ENCODE peak calls at places on chromosome 20, in nine cellular contexts. R is stomach, Q is heart left ventricle, E is NB4, W is GM12892, I is IMR-90, J is transverse colon, D is GM12891, Z is lower leg skin. Y is an unnamed sample.

GRCh38 chr20:20624914-20625313 is 87.5 kb downstream of the RALGAPA2 start:
- DNase-seq in R (peak), Q (no peak), E (no peak), W (no peak), I (no peak), J (no peak), D (no peak), Z (no peak), Y (no peak)

GRCh38 chr20:38196592-38196991 is 31.5 kb upstream of the TGM2 start:
- DNase-seq in R (no peak), Q (peak), E (peak), W (no peak), I (peak), J (peak), D (no peak), Z (peak), Y (no peak)

GRCh38 chr20:42963796-42964195 is 225.9 kb downstream of the PTPRT start:
- DNase-seq in R (no peak), Q (no peak), E (no peak), W (no peak), I (no peak), J (no peak), D (no peak), Z (no peak), Y (no peak)

GRCh38 chr20:61531553-61532345 is 279.7 kb downstream of the CDH4 start:
- DNase-seq in R (no peak), Q (no peak), E (no peak), W (no peak), I (peak), J (no peak), D (no peak), Z (no peak), Y (no peak)

GRCh38 chr20:57656821-57657536 is 36.8 kb upstream of the ZBP1 start:
- DNase-seq in R (peak), Q (peak), E (no peak), W (peak), I (no peak), J (no peak), D (no peak), Z (peak), Y (no peak)

GRCh38 chr20:58892932-58893224 is 40.4 kb downstream of the GNAS start:
- DNase-seq in R (no peak), Q (no peak), E (peak), W (no peak), I (no peak), J (no peak), D (no peak), Z (no peak), Y (peak)

GRCh38 chr20:57425150-57426013 is 34.2 kb downstream of the RBM38 start:
- DNase-seq in R (no peak), Q (no peak), E (peak), W (no peak), I (peak), J (no peak), D (peak), Z (no peak), Y (no peak)

GRCh38 chr20:47315339-47315662 is 41.2 kb downstream of the ZMYND8 start:
- DNase-seq in R (no peak), Q (no peak), E (no peak), W (no peak), I (peak), J (no peak), D (no peak), Z (no peak), Y (no peak)

GRCh38 chr20:6866741-6867140 is 99.3 kb downstream of the BMP2 start:
- DNase-seq in R (no peak), Q (no peak), E (no peak), W (no peak), I (no peak), J (no peak), D (no peak), Z (no peak), Y (no peak)

GRCh38 chr20:56808732-56809131 is 179.6 kb downstream of the TFAP2C start:
- DNase-seq in R (no peak), Q (no peak), E (no peak), W (no peak), I (no peak), J (peak), D (no peak), Z (no peak), Y (no peak)

GRCh38 chr20:17622086-17622850 is 52.4 kb downstream of the DSTN start:
- DNase-seq in R (peak), Q (no peak), E (peak), W (peak), I (no peak), J (peak), D (peak), Z (peak), Y (no peak)

GRCh38 chr20:25314497-25315417 is 66.9 kb downstream of the PYGB start:
- DNase-seq in R (peak), Q (no peak), E (no peak), W (no peak), I (no peak), J (peak), D (no peak), Z (peak), Y (no peak)

GRCh38 chr20:49620364-49621240 is 52.7 kb upstream of the PTGIS start:
- DNase-seq in R (no peak), Q (no peak), E (peak), W (peak), I (no peak), J (no peak), D (peak), Z (no peak), Y (no peak)

GRCh38 chr20:20463933-20464374 is 96.0 kb downstream of the INSM1 start:
- DNase-seq in R (no peak), Q (no peak), E (no peak), W (no peak), I (no peak), J (no peak), D (no peak), Z (no peak), Y (no peak)

GRCh38 chr20:57884956-57885355 is 175.1 kb upstream of the PMEPA1 start:
- DNase-seq in R (peak), Q (no peak), E (no peak), W (no peak), I (no peak), J (peak), D (no peak), Z (peak), Y (no peak)

GRCh38 chr20:11553603-11554002 is 364.1 kb upstream of the BTBD3 start:
- DNase-seq in R (no peak), Q (no peak), E (peak), W (no peak), I (peak), J (no peak), D (no peak), Z (no peak), Y (peak)

GRCh38 chr20:37920270-37920669 is 17.3 kb downstream of the VSTM2L start:
- DNase-seq in R (no peak), Q (no peak), E (no peak), W (no peak), I (no peak), J (no peak), D (no peak), Z (no peak), Y (no peak)

GRCh38 chr20:49595811-49596545 is 28.0 kb upstream of the PTGIS start:
- DNase-seq in R (no peak), Q (peak), E (peak), W (no peak), I (peak), J (no peak), D (no peak), Z (no peak), Y (no peak)

GRCh38 chr20:45405566-45406259 is 2.4 kb upstream of the DBNDD2 start:
- DNase-seq in R (no peak), Q (peak), E (no peak), W (peak), I (no peak), J (peak), D (no peak), Z (peak), Y (no peak)

GRCh38 chr20:16397053-16397452 is 176.2 kb downstream of the KIF16B start:
- DNase-seq in R (no peak), Q (peak), E (no peak), W (no peak), I (no peak), J (no peak), D (no peak), Z (no peak), Y (no peak)

GRCh38 chr20:64039293-64040160 is 3.5 kb downstream of the C20orf204 start:
- DNase-seq in R (no peak), Q (no peak), E (no peak), W (no peak), I (no peak), J (no peak), D (no peak), Z (no peak), Y (no peak)
- TF ChIP-seq POLR2A in R (no peak), Q (no peak), E (no peak), W (no peak), I (no peak), J (no peak), D (peak), Z (no peak), Y (no peak)

GRCh38 chr20:31542201-31542842 is 28.1 kb downstream of the HM13 start:
- DNase-seq in R (no peak), Q (no peak), E (no peak), W (no peak), I (no peak), J (no peak), D (no peak), Z (peak), Y (peak)
- TF ChIP-seq POLR2A in R (no peak), Q (no peak), E (no peak), W (no peak), I (no peak), J (no peak), D (no peak), Z (no peak), Y (no peak)

GRCh38 chr20:53623127-53623453 is 29.5 kb upstream of the ZNF217 start:
- DNase-seq in R (no peak), Q (no peak), E (no peak), W (no peak), I (no peak), J (no peak), D (no peak), Z (no peak), Y (no peak)

GRCh38 chr20:53621482-53622246 is 28.0 kb upstream of the ZNF217 start:
- DNase-seq in R (peak), Q (peak), E (peak), W (no peak), I (peak), J (peak), D (no peak), Z (peak), Y (peak)

GRCh38 chr20:53626584-53626983 is 32.9 kb upstream of the ZNF217 start:
- DNase-seq in R (no peak), Q (no peak), E (no peak), W (no peak), I (no peak), J (no peak), D (no peak), Z (no peak), Y (no peak)

GRCh38 chr20:53622247-53623114 is 28.8 kb upstream of the ZNF217 start:
- DNase-seq in R (peak), Q (no peak), E (peak), W (no peak), I (no peak), J (no peak), D (no peak), Z (no peak), Y (peak)

DNA sequence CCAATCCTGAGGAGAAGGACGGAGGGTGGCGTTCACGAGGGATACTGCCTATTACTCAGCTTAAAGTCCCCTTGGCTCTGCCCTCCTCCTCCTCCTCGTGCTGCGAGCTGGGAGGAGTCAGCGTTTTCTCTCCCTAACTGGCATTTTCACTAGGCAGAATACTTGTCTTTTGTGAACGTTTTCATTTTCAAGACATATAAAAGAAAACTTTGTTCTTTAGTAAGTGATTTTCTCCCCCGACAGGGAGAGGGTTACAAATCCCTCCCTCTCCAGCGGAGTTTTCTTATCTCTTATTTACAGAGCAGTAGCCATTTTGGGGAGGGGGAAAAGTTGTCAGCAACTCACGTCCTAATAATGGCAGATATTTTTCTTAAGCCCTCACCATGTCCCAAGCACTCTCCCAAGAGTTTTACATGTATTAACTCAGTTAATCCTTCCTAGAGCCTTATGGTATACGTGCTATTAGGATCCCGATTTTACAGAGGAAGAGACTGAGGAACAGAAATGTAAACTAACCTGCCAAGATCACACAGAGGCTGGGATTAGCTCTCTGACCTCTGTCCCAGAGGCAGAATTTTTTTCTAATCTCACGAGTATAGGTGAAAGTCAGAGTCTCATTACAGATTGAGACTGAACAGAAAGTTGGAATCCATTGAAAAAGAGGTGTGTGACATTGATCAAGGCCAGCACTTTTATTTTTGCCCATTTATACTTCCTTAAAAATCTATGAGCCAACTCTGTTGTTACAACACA is 30.0 kb upstream of the ZNF217 start:
- DNase-seq in R (peak), Q (peak), E (peak), W (no peak), I (peak), J (peak), D (no peak), Z (peak), Y (peak)
- TF ChIP-seq POLR2A in R (no peak), Q (no peak), E (peak), W (peak), I (peak), J (no peak), D (peak), Z (no peak), Y (peak)

GRCh38 chr20:1307571-1307971 is 21.4 kb downstream of the SDCBP2 start:
- DNase-seq in R (no peak), Q (no peak), E (no peak), W (no peak), I (no peak), J (no peak), D (no peak), Z (no peak), Y (no peak)
- TF ChIP-seq POLR2A in R (no peak), Q (no peak), E (no peak), W (no peak), I (no peak), J (no peak), D (no peak), Z (no peak), Y (no peak)

DNA sequence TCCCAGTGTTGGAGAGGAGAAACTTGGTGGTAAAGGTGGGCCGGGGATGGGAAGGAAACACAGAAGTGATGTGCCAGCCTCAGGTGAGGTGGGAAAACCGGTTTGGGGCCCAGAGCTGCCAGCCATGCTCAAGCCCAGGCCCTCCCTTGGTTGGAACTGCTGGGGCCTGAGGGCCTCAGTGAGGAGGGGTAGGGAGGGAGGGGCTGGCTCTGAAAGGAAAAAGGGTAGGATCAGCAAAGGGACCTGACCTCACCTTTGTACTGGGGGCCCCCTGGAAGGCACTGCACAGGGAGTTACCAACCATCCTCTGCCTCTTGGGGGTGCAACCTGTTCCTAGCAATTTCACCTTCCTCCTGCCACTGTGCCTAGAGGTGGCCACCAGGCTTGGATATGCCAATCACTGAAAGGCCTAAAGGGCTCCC is 1.8 kb upstream of the SPEF1 start:
- DNase-seq in R (peak), Q (no peak), E (no peak), W (no peak), I (no peak), J (no peak), D (no peak), Z (no peak), Y (no peak)
- TF ChIP-seq POLR2A in R (no peak), Q (no peak), E (no peak), W (no peak), I (no peak), J (no peak), D (no peak), Z (no peak), Y (peak)

GRCh38 chr20:8996817-8997512 is 71.9 kb upstream of the PLCB4 start:
- DNase-seq in R (no peak), Q (no peak), E (no peak), W (no peak), I (no peak), J (no peak), D (no peak), Z (no peak), Y (no peak)
- TF ChIP-seq POLR2A in R (no peak), Q (no peak), E (no peak), W (no peak), I (no peak), J (no peak), D (no peak), Z (no peak), Y (no peak)

Y was measured in erythroblast.